ENCODE peak calls at places on chromosomes 12 and 14, in eight cellular contexts. C is stomach, W is T-helper 1 cell, N is NCI-H1105, U is NCI-H2081, H is hepatic stellate cell, L is Caco-2, V is activated B cell treated with CpG ODN at 0.5 μM for 24 hours. R is an unnamed sample.

GRCh38 chr12:112473056-112473455 is 54.3 kb downstream of the PTPN11 start:
- DNase-seq in L (no peak), W (no peak), U (no peak), V (no peak), C (no peak), N (no peak), H (no peak), R (no peak)

GRCh38 chr12:113194971-113195391 is 9.5 kb downstream of the RITA1 start:
- DNase-seq in L (no peak), C (no peak), N (no peak), U (no peak), H (peak), V (no peak), W (no peak), R (no peak)

GRCh38 chr14:22555573-22556011 is 33.4 kb downstream of the DAD1 start:
- DNase-seq in C (no peak), W (no peak), H (no peak), V (no peak), N (no peak), L (no peak), U (no peak), R (no peak)

GRCh38 chr14:65184032-65184764 is 81.9 kb upstream of the MAX start:
- DNase-seq in N (no peak), U (peak), H (no peak), L (no peak), C (no peak), V (no peak), W (no peak), R (no peak)

GRCh38 chr14:36167431-36167830 is 9.1 kb downstream of the PTCSC3 start:
- DNase-seq in L (no peak), H (no peak), V (no peak), U (no peak), N (no peak), C (no peak), W (no peak), R (no peak)

GRCh38 chr12:5567021-5567744 is 135.3 kb downstream of the NTF3 start:
- DNase-seq in V (no peak), U (peak), N (peak), L (no peak), W (no peak), C (no peak), H (peak), R (no peak)

GRCh38 chr12:84070311-84070710 is 842.3 kb downstream of the SLC6A15 start:
- DNase-seq in C (no peak), W (no peak), V (no peak), H (no peak), L (no peak), N (no peak), U (no peak), R (no peak)

GRCh38 chr12:108856170-108856427 is 1.3 kb downstream of the SSH1 start:
- DNase-seq in W (no peak), H (no peak), C (no peak), N (no peak), L (peak), U (no peak), V (no peak), R (no peak)

GRCh38 chr12:129276408-129277042 is 423.2 kb downstream of the GLT1D1 start:
- DNase-seq in U (no peak), C (no peak), L (no peak), V (no peak), N (no peak), H (no peak), W (no peak), R (no peak)

GRCh38 chr14:31487891-31488290 is at the start of gene GPR33:
- DNase-seq in L (no peak), C (no peak), W (no peak), U (no peak), V (no peak), H (no peak), N (no peak), R (no peak)

GRCh38 chr14:23044840-23045239 is 2.8 kb downstream of the PSMB11 start:
- DNase-seq in N (no peak), C (peak), H (no peak), V (no peak), U (no peak), L (no peak), W (no peak), R (no peak)

GRCh38 chr14:81366259-81366658 is 33.9 kb downstream of the STON2 start:
- DNase-seq in U (no peak), C (peak), L (no peak), V (no peak), H (no peak), W (no peak), N (peak), R (peak)

GRCh38 chr14:93160353-93160801 is 24.3 kb downstream of the MOAP1 start:
- DNase-seq in H (peak), C (no peak), N (no peak), V (no peak), L (peak), W (no peak), U (peak), R (no peak)

GRCh38 chr12:71558445-71558844 is 105.2 kb downstream of the ZFC3H1 start:
- DNase-seq in W (no peak), U (no peak), L (no peak), H (no peak), C (no peak), V (no peak), N (no peak), R (no peak)

GRCh38 chr14:51652168-51653095 is 722 bp downstream of the FRMD6 start:
- DNase-seq in H (no peak), W (peak), U (peak), C (peak), L (no peak), V (no peak), N (peak), R (no peak)

GRCh38 chr12:105352049-105352448 is 21.6 kb downstream of the C12orf75 start:
- DNase-seq in N (no peak), H (no peak), U (no peak), L (no peak), W (no peak), C (no peak), V (no peak), R (no peak)

GRCh38 chr12:103387385-103387784 is 108.4 kb downstream of the C12orf42 start:
- DNase-seq in L (no peak), C (no peak), H (no peak), V (no peak), W (no peak), N (peak), U (peak), R (no peak)

GRCh38 chr14:24058260-24058950 is 6.6 kb downstream of the CARMIL3 start:
- DNase-seq in W (no peak), N (peak), V (no peak), L (peak), C (peak), U (peak), H (peak), R (peak)